ENCODE peak calls at places on chromosomes 6 and 20, in six cellular contexts. K, S, A, N, T and R are unnamed samples.

GRCh38 chr20:8901237-8902025 is 167.5 kb upstream of the PLCB4 start:
- DNase-seq in N (peak), A (peak), T (no peak), K (no peak), S (peak), R (no peak)

GRCh38 chr20:1618954-1619550 is 757 bp downstream of the SIRPB1 start:
- DNase-seq in A (no peak), T (no peak), N (no peak), S (no peak), K (no peak), R (no peak)

GRCh38 chr6:125717120-125717731 is 32.2 kb upstream of the HEY2 start:
- DNase-seq in S (no peak), N (no peak), A (no peak), T (no peak), K (no peak), R (no peak)

GRCh38 chr6:15325540-15325955 is 79.7 kb downstream of the JARID2 start:
- DNase-seq in N (no peak), K (no peak), T (no peak), S (no peak), A (no peak), R (no peak)

GRCh38 chr6:90382760-90383159 is 86.1 kb upstream of the BACH2 start:
- DNase-seq in A (no peak), N (no peak), K (no peak), T (no peak), S (no peak), R (no peak)

GRCh38 chr6:108587258-108588059 is 26.7 kb downstream of the FOXO3 start:
- DNase-seq in S (no peak), K (no peak), A (peak), T (no peak), N (no peak), R (peak)

GRCh38 chr6:147071786-147072185 is 132.4 kb upstream of the STXBP5 start:
- DNase-seq in K (no peak), N (no peak), T (no peak), A (no peak), S (no peak), R (no peak)

GRCh38 chr6:75286955-75287354 is 2.4 kb upstream of the TMEM30A start:
- DNase-seq in S (no peak), N (no peak), K (no peak), A (no peak), T (no peak), R (no peak)

GRCh38 chr6:36319436-36319762 is 17.3 kb downstream of the BNIP5 start:
- DNase-seq in K (no peak), N (no peak), A (no peak), S (no peak), T (no peak), R (no peak)

GRCh38 chr20:38208523-38208922 is 43.5 kb upstream of the TGM2 start:
- DNase-seq in T (no peak), S (no peak), N (no peak), K (no peak), A (no peak), R (no peak)

GRCh38 chr6:87590989-87591388 is 1.1 kb downstream of the ORC3 start:
- DNase-seq in S (no peak), T (no peak), N (no peak), A (no peak), K (no peak), R (no peak)

GRCh38 chr20:48738399-48739304 is 89.1 kb downstream of the PREX1 start:
- DNase-seq in S (no peak), N (no peak), A (no peak), K (no peak), T (no peak), R (peak)

GRCh38 chr6:125312478-125312877 is 10.7 kb upstream of the HDDC2 start:
- DNase-seq in K (no peak), S (no peak), A (no peak), N (no peak), T (no peak), R (no peak)

GRCh38 chr6:103215835-103216234 is 1643.9 kb downstream of the HACE1 start:
- DNase-seq in N (no peak), S (no peak), K (no peak), T (no peak), A (no peak), R (peak)

GRCh38 chr6:43523282-43523681 is 6.4 kb downstream of the POLR1C start:
- DNase-seq in K (no peak), T (no peak), S (no peak), N (no peak), A (no peak), R (no peak)

GRCh38 chr6:11833626-11834592 is 55.3 kb upstream of the ADTRP start:
- DNase-seq in A (no peak), K (peak), N (no peak), S (no peak), T (no peak), R (no peak)

GRCh38 chr6:113414511-113414910 is 442.6 kb upstream of the MARCKS start:
- DNase-seq in N (peak), K (no peak), S (no peak), T (peak), A (peak), R (peak)

GRCh38 chr20:4812641-4813075 is 90.9 kb downstream of the PRND start:
- DNase-seq in S (no peak), K (no peak), N (no peak), T (no peak), A (no peak), R (no peak)

GRCh38 chr6:135941275-135941674 is 89.8 kb downstream of the PDE7B start:
- DNase-seq in S (no peak), T (no peak), A (peak), K (no peak), N (no peak), R (peak)

GRCh38 chr20:52515877-52516276 is 324.3 kb upstream of the ZFP64 start:
- DNase-seq in S (no peak), T (no peak), K (no peak), N (no peak), A (no peak), R (no peak)

GRCh38 chr20:50868509-50869495 is 62.4 kb downstream of the ADNP start:
- DNase-seq in K (peak), A (no peak), S (no peak), N (no peak), T (no peak), R (no peak)

GRCh38 chr6:37180075-37180474 is 10.1 kb downstream of the PIM1 start:
- DNase-seq in A (no peak), N (no peak), T (no peak), S (no peak), K (no peak), R (no peak)